ENCODE peak calls at places on chromosomes 11 and 22, in seven cellular contexts. One of them, this sample, is unnamed.

GRCh38 chr11:65150513-65151271 is 16.4 kb upstream of the SYVN1 start:
- DNase-seq in PC-9: peak; percentile 100
- DNase-seq in SJCRH30: peak; percentile 85
- DNase-seq in adrenal gland: peak; percentile 99
- DNase-seq in sigmoid colon: peak; percentile 90
- DNase-seq in AG04450: no peak
- DNase-seq in left ventricle myocardium inferior: peak; percentile 83
- DNase-seq in this sample: no peak

GRCh38 chr22:20957691-20958440 is 9.2 kb upstream of the AIFM3 start:
- DNase-seq in AG04450: no peak
- DNase-seq in adrenal gland: no peak
- DNase-seq in PC-9: peak; percentile 57
- DNase-seq in left ventricle myocardium inferior: peak; percentile 33
- DNase-seq in SJCRH30: no peak
- DNase-seq in sigmoid colon: no peak
- DNase-seq in this sample: no peak

GRCh38 chr11:88330826-88331428 is 6.6 kb downstream of the CTSC start:
- DNase-seq in PC-9: no peak
- DNase-seq in adrenal gland: no peak
- DNase-seq in AG04450: no peak
- DNase-seq in SJCRH30: no peak
- DNase-seq in sigmoid colon: no peak
- DNase-seq in left ventricle myocardium inferior: no peak
- DNase-seq in this sample: no peak

GRCh38 chr11:14503023-14503422 is 3.4 kb upstream of the COPB1 start:
- DNase-seq in left ventricle myocardium inferior: no peak
- DNase-seq in PC-9: no peak
- DNase-seq in sigmoid colon: no peak
- DNase-seq in SJCRH30: no peak
- DNase-seq in adrenal gland: no peak
- DNase-seq in AG04450: no peak
- DNase-seq in this sample: no peak

GRCh38 chr11:133303262-133303661 is 229.0 kb downstream of the OPCML start:
- DNase-seq in PC-9: no peak
- DNase-seq in AG04450: no peak
- DNase-seq in SJCRH30: no peak
- DNase-seq in adrenal gland: no peak
- DNase-seq in sigmoid colon: no peak
- DNase-seq in left ventricle myocardium inferior: no peak
- DNase-seq in this sample: no peak

GRCh38 chr11:85347291-85347690 is 279.9 kb downstream of the DLG2 start:
- DNase-seq in PC-9: no peak
- DNase-seq in AG04450: no peak
- DNase-seq in left ventricle myocardium inferior: no peak
- DNase-seq in sigmoid colon: no peak
- DNase-seq in SJCRH30: no peak
- DNase-seq in adrenal gland: no peak
- DNase-seq in this sample: no peak

GRCh38 chr11:77130763-77131513 is 2.9 kb downstream of the MYO7A start:
- DNase-seq in left ventricle myocardium inferior: peak; percentile 78
- DNase-seq in adrenal gland: peak; percentile 94
- DNase-seq in sigmoid colon: no peak
- DNase-seq in AG04450: no peak
- DNase-seq in SJCRH30: no peak
- DNase-seq in PC-9: no peak
- DNase-seq in this sample: no peak

GRCh38 chr11:123426766-123427165 is 3.3 kb upstream of the GRAMD1B start:
- DNase-seq in AG04450: no peak
- DNase-seq in SJCRH30: peak; percentile 39
- DNase-seq in adrenal gland: no peak
- DNase-seq in sigmoid colon: no peak
- DNase-seq in left ventricle myocardium inferior: no peak
- DNase-seq in PC-9: no peak
- DNase-seq in this sample: no peak

GRCh38 chr11:79592441-79593223 is 151.8 kb upstream of the TENM4 start:
- DNase-seq in AG04450: no peak
- DNase-seq in PC-9: no peak
- DNase-seq in adrenal gland: no peak
- DNase-seq in left ventricle myocardium inferior: no peak
- DNase-seq in SJCRH30: no peak
- DNase-seq in sigmoid colon: no peak
- DNase-seq in this sample: no peak

DNA sequence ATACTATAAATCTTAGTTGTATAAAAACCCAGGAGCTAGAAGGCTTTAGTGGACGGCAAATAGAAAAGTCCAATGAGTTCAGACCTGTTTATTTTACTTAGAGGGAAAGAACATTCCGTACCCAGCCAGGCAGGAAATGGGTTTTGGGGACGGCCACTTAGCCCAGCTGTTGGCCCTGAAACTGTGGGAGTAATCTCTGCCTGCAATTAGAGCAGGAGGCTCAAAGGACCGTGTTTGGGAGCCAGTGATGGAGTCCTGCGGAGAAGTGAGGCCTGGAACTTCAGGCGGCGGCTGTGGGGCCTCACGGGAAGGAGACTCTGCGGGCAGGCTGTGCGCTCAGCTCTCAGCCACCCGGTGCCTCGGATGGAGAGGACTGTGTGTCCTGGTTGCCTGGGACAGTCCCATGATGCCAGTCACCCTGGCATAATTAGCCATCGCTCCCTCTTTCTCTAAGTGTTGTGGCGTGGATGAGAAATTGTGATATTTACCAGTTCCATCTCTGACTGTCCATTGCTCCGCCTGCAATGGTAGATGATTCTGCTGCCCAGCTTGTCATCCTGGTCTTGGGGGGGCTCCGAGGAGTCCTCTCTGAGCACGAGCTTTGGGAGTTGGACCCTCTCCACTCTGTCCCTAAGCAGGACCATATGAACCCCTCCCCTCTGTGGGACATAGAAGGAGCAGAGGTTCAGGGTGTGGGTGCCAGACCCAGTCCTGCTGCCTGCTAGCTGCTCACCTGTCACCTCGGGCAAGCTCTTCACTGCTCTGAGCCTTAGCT is 530.3 kb downstream of the TBC1D22A start:
- DNase-seq in PC-9: no peak
- DNase-seq in sigmoid colon: no peak
- DNase-seq in adrenal gland: peak; percentile 23
- DNase-seq in SJCRH30: peak; percentile 53
- DNase-seq in AG04450: no peak
- DNase-seq in left ventricle myocardium inferior: no peak
- DNase-seq in this sample: no peak
- H3K9me3 ChIP-seq in PC-9: no peaks in the 10 kb centered on the region
- H3K9me3 ChIP-seq in sigmoid colon: no peaks in the 10 kb centered on the region
- H3K9me3 ChIP-seq in adrenal gland: no peaks in the 10 kb centered on the region
- H3K9me3 ChIP-seq in SJCRH30: no peaks in the 10 kb centered on the region
- H3K9me3 ChIP-seq in AG04450: peaks cover 13% of the 10 kb centered on the region
- H3K9me3 ChIP-seq in left ventricle myocardium inferior: no peaks in the 10 kb centered on the region
- H3K9me3 ChIP-seq in this sample: no peaks in the 10 kb centered on the region

DNA sequence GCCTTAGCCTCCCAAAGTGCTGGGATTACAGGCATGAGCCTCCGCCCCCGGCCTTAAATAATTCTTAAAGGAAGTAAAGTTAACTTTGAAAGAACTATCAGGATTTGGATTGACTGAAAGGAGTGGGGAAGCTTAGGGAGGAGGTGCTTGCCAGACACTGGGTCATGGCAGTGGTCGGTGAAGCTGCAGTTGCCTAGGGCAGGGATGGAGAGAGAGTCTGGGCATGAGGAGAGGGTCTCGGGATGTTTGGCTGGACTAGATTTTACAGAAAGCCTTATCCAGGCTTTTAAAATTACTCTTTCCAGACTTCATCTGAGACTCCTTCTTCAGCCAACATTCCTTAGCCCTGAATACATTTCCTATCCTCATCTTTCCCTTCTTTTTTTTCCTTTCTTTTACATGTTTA is 520 bp upstream of the NNMT start:
- DNase-seq in left ventricle myocardium inferior: no peak
- DNase-seq in PC-9: no peak
- DNase-seq in AG04450: no peak
- DNase-seq in SJCRH30: peak; percentile 17
- DNase-seq in sigmoid colon: no peak
- DNase-seq in adrenal gland: no peak
- DNase-seq in this sample: no peak
- H3K9me3 ChIP-seq in left ventricle myocardium inferior: peaks cover 19% of the 10 kb centered on the region
- H3K9me3 ChIP-seq in PC-9: no peaks in the 10 kb centered on the region
- H3K9me3 ChIP-seq in AG04450: no peaks in the 10 kb centered on the region
- H3K9me3 ChIP-seq in SJCRH30: no peaks in the 10 kb centered on the region
- H3K9me3 ChIP-seq in sigmoid colon: no peaks in the 10 kb centered on the region
- H3K9me3 ChIP-seq in adrenal gland: no peaks in the 10 kb centered on the region
- H3K9me3 ChIP-seq in this sample: no peaks in the 10 kb centered on the region

DNA sequence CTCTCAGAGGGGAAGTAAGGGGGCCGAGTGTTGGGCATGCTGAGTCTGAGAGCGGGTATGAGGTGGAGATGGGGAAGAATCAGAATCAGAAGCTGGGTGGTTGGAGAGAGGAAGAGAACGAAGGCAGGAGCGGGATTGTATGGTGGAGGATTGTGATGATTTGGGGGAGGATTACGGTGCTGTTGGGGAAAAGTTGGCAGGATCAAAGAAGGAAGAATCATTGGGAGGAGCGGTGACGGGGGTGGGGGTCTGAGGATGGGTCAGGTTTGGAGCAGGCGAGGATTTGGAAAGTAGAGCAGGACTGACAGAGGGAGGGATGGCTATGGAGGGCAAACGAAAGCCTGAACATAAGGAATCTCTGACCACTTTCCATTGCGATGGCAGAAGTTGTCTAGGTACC is 22.1 kb downstream of the ZNF195 start:
- DNase-seq in SJCRH30: no peak
- DNase-seq in adrenal gland: no peak
- DNase-seq in AG04450: no peak
- DNase-seq in PC-9: no peak
- DNase-seq in sigmoid colon: no peak
- DNase-seq in left ventricle myocardium inferior: no peak
- DNase-seq in this sample: no peak
- H3K9me3 ChIP-seq in SJCRH30: peaks cover 35% of the 10 kb centered on the region
- H3K9me3 ChIP-seq in adrenal gland: peaks cover 8% of the 10 kb centered on the region
- H3K9me3 ChIP-seq in AG04450: peaks cover 69% of the 10 kb centered on the region
- H3K9me3 ChIP-seq in PC-9: peaks cover 16% of the 10 kb centered on the region
- H3K9me3 ChIP-seq in sigmoid colon: peaks cover 5% of the 10 kb centered on the region
- H3K9me3 ChIP-seq in left ventricle myocardium inferior: peaks cover 100% of the 10 kb centered on the region
- H3K9me3 ChIP-seq in this sample: peaks cover 50% of the 10 kb centered on the region

DNA sequence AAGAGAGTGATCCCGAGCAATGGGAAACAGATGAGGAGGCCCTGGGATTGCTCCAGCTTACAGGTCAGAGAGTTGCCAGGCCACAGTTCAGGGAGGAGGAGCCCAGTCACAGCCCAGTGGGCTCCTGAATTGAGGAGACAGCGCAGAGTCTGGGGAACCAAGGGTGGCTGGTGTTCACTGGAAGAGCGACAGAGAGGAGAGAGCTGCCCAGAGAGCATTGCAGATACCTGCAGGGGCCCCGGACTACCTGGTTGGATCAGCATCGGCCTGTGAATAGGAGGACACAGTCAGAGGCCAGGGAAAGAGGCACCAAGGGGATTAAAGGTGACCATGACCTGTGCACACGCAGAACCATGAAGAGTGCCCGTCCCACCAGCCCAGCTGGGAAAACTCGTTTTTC is 648.6 kb downstream of the TBC1D22A start:
- DNase-seq in adrenal gland: peak; percentile 1
- DNase-seq in left ventricle myocardium inferior: no peak
- DNase-seq in sigmoid colon: no peak
- DNase-seq in SJCRH30: no peak
- DNase-seq in AG04450: no peak
- DNase-seq in PC-9: no peak
- DNase-seq in this sample: no peak
- H3K9me3 ChIP-seq in adrenal gland: no peaks in the 10 kb centered on the region
- H3K9me3 ChIP-seq in left ventricle myocardium inferior: no peaks in the 10 kb centered on the region
- H3K9me3 ChIP-seq in sigmoid colon: no peaks in the 10 kb centered on the region
- H3K9me3 ChIP-seq in SJCRH30: no peaks in the 10 kb centered on the region
- H3K9me3 ChIP-seq in AG04450: peaks cover 2% of the 10 kb centered on the region
- H3K9me3 ChIP-seq in PC-9: no peaks in the 10 kb centered on the region
- H3K9me3 ChIP-seq in this sample: no peaks in the 10 kb centered on the region

GRCh38 chr22:47445716-47446290 is 683.4 kb downstream of the TBC1D22A start:
- DNase-seq in SJCRH30: no peak
- DNase-seq in sigmoid colon: no peak
- DNase-seq in AG04450: no peak
- DNase-seq in PC-9: no peak
- DNase-seq in left ventricle myocardium inferior: no peak
- DNase-seq in adrenal gland: no peak
- DNase-seq in this sample: no peak
- H3K9me3 ChIP-seq in SJCRH30: no peaks in the 10 kb centered on the region
- H3K9me3 ChIP-seq in sigmoid colon: no peaks in the 10 kb centered on the region
- H3K9me3 ChIP-seq in AG04450: peaks cover 62% of the 10 kb centered on the region
- H3K9me3 ChIP-seq in PC-9: no peaks in the 10 kb centered on the region
- H3K9me3 ChIP-seq in left ventricle myocardium inferior: peaks cover 13% of the 10 kb centered on the region
- H3K9me3 ChIP-seq in adrenal gland: no peaks in the 10 kb centered on the region
- H3K9me3 ChIP-seq in this sample: no peaks in the 10 kb centered on the region

DNA sequence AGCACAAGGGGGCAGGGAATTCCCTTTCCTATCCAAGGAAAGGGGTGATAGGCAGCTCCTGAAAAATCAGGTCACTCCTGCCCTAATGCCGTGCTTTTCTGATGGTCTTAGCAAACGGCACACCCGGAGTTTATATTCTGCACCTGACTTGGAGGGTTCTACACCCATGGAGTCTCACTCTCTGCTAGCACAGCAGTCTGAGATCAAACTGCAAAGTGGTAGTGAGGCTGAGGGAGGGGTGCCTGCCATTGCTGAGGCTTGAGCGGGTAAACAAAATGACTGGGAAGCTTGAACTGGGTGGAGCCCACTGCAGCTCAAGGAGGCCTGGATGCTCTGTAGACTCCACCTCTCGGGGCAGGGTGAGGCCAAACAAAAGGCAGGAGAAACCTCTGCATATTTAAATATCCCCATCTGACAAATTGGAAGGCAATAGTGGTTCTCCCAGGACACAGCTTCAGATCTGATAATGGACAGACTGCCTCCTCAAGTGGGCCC is 194.7 kb downstream of the OR4A47 start:
- DNase-seq in PC-9: no peak
- DNase-seq in left ventricle myocardium inferior: no peak
- DNase-seq in sigmoid colon: no peak
- DNase-seq in AG04450: no peak
- DNase-seq in SJCRH30: no peak
- DNase-seq in adrenal gland: no peak
- DNase-seq in this sample: no peak
- H3K9me3 ChIP-seq in PC-9: no peaks in the 10 kb centered on the region
- H3K9me3 ChIP-seq in left ventricle myocardium inferior: peaks cover 63% of the 10 kb centered on the region
- H3K9me3 ChIP-seq in sigmoid colon: no peaks in the 10 kb centered on the region
- H3K9me3 ChIP-seq in AG04450: peaks cover 3% of the 10 kb centered on the region
- H3K9me3 ChIP-seq in SJCRH30: no peaks in the 10 kb centered on the region
- H3K9me3 ChIP-seq in adrenal gland: no peaks in the 10 kb centered on the region
- H3K9me3 ChIP-seq in this sample: no peaks in the 10 kb centered on the region

GRCh38 chr22:50699001-50699753 is 26.6 kb downstream of the SHANK3 start:
- DNase-seq in AG04450: no peak
- DNase-seq in adrenal gland: no peak
- DNase-seq in left ventricle myocardium inferior: peak; percentile 13
- DNase-seq in sigmoid colon: peak; percentile 58
- DNase-seq in PC-9: no peak
- DNase-seq in SJCRH30: no peak
- DNase-seq in this sample: peak; percentile 6
- H3K9me3 ChIP-seq in AG04450: no peaks in the 10 kb centered on the region
- H3K9me3 ChIP-seq in adrenal gland: no peaks in the 10 kb centered on the region
- H3K9me3 ChIP-seq in left ventricle myocardium inferior: no peaks in the 10 kb centered on the region
- H3K9me3 ChIP-seq in sigmoid colon: no peaks in the 10 kb centered on the region
- H3K9me3 ChIP-seq in PC-9: no peaks in the 10 kb centered on the region
- H3K9me3 ChIP-seq in SJCRH30: no peaks in the 10 kb centered on the region
- H3K9me3 ChIP-seq in this sample: no peaks in the 10 kb centered on the region

DNA sequence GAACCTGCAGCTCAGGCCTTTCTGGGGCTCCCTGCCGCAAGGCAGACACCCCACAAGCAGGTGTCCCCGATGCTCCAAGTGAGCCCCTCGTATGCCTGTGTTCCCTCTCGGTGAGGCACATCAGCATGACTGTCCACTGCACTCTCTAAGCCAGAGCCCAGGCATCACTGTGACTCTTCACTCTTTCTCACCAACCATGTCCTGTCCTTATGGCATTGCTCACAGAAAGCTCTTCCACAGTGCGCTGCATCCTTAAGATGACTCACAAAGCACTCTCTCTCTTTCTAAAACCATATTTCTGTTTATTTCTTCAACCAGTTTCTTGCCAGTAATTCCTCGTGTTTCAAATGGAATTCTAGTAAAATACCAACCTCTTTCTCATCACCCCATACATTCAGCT is 18.1 kb downstream of the GAB4 start:
- DNase-seq in sigmoid colon: no peak
- DNase-seq in left ventricle myocardium inferior: no peak
- DNase-seq in SJCRH30: no peak
- DNase-seq in adrenal gland: no peak
- DNase-seq in PC-9: no peak
- DNase-seq in AG04450: no peak
- DNase-seq in this sample: no peak
- H3K9me3 ChIP-seq in sigmoid colon: no peaks in the 10 kb centered on the region
- H3K9me3 ChIP-seq in left ventricle myocardium inferior: peaks cover 1% of the 10 kb centered on the region
- H3K9me3 ChIP-seq in SJCRH30: no peaks in the 10 kb centered on the region
- H3K9me3 ChIP-seq in adrenal gland: no peaks in the 10 kb centered on the region
- H3K9me3 ChIP-seq in PC-9: no peaks in the 10 kb centered on the region
- H3K9me3 ChIP-seq in AG04450: peaks cover 36% of the 10 kb centered on the region
- H3K9me3 ChIP-seq in this sample: no peaks in the 10 kb centered on the region

This sample was measured in T-helper 17 cell.